ENCODE peak calls at places on chromosomes 13 and 19, in six cellular contexts. Y is GM23248; A is GM12865; S is astrocyte of the spinal cord; F is body of pancreas; T is CD8-positive, alpha-beta memory T cell. B is an unnamed sample.

GRCh38 chr13:24911135-24911524 is 147.2 kb downstream of the RNF17 start:
- DNase-seq in Y (peak; percentile 53), T (no peak), A (no peak), S (peak; percentile 52), F (no peak), B (no peak)

GRCh38 chr13:48304132-48304876 is 753 bp downstream of the RB1 start:
- DNase-seq in Y (peak; percentile 70), S (peak; percentile 52), A (peak; percentile 93), T (no peak), F (peak; percentile 39), B (peak; percentile 52)

GRCh38 chr13:98214008-98214643 is 37.1 kb upstream of the RNF113B start:
- DNase-seq in F (no peak), T (no peak), S (peak; percentile 62), A (no peak), Y (peak; percentile 81), B (no peak)

GRCh38 chr13:90105276-90105675 is 1242.2 kb upstream of the MIR17HG start:
- DNase-seq in T (no peak), A (no peak), F (no peak), S (peak; percentile 59), Y (peak; percentile 84), B (no peak)

GRCh38 chr19:8510589-8511115 is 3.3 kb downstream of the ZNF414 start:
- DNase-seq in F (no peak), T (no peak), Y (no peak), S (no peak), A (no peak), B (no peak)

GRCh38 chr13:113664751-113665581 is 2.1 kb upstream of the GRK1 start:
- DNase-seq in S (no peak), F (peak; percentile 35), A (no peak), T (no peak), Y (no peak), B (no peak)

GRCh38 chr19:10290876-10291553 is 1.3 kb downstream of the ICAM5 start:
- DNase-seq in T (peak; percentile 42), S (no peak), A (peak; percentile 69), F (peak; percentile 47), Y (peak; percentile 80), B (no peak)

GRCh38 chr19:39550197-39550596 is 10.2 kb upstream of the EID2 start:
- DNase-seq in S (no peak), F (no peak), T (no peak), A (peak; percentile 15), Y (no peak), B (no peak)

GRCh38 chr13:98930014-98930625 is 47.7 kb downstream of the DOCK9 start:
- DNase-seq in Y (no peak), T (no peak), S (no peak), A (no peak), F (no peak), B (peak; percentile 62)

GRCh38 chr19:51256053-51256682 is 5.3 kb downstream of the SIGLECL1 start:
- DNase-seq in F (no peak), T (no peak), S (no peak), Y (no peak), A (peak; percentile 12), B (no peak)

GRCh38 chr19:1252221-1252817 is 3.9 kb downstream of the MIDN start:
- DNase-seq in T (peak; percentile 55), Y (peak; percentile 98), F (peak; percentile 97), S (peak; percentile 97), A (peak; percentile 78), B (peak; percentile 70)

GRCh38 chr13:68030152-68030809 is 800.1 kb upstream of the PCDH9 start:
- DNase-seq in Y (no peak), T (no peak), A (no peak), S (no peak), F (no peak), B (no peak)

GRCh38 chr13:66618702-66619101 is 611.4 kb downstream of the PCDH9 start:
- DNase-seq in F (no peak), T (no peak), A (no peak), S (peak; percentile 55), Y (peak; percentile 0), B (no peak)

GRCh38 chr13:99944606-99945005 is 27.0 kb downstream of the ZIC5 start:
- DNase-seq in S (no peak), A (no peak), Y (no peak), F (no peak), T (no peak), B (no peak)

GRCh38 chr19:38831142-38831605 is 420 bp downstream of the ECH1 start:
- DNase-seq in S (peak; percentile 91), F (peak; percentile 85), A (peak; percentile 85), T (no peak), Y (peak; percentile 96), B (no peak)

GRCh38 chr13:102395174-102395573 is 6.7 kb downstream of the FGF14 start:
- DNase-seq in F (no peak), S (no peak), T (no peak), A (no peak), Y (no peak), B (no peak)

GRCh38 chr13:61546413-61546812 is 130.8 kb upstream of the PCDH20 start:
- DNase-seq in S (no peak), Y (no peak), F (no peak), A (no peak), T (no peak), B (no peak)

GRCh38 chr13:80341771-80342271 is 895 bp upstream of the SPRY2 start:
- DNase-seq in S (peak; percentile 64), F (peak; percentile 61), A (no peak), Y (peak; percentile 48), T (no peak), B (peak; percentile 21)

GRCh38 chr13:45879666-45880065 is 28.1 kb upstream of the SIAH3 start:
- DNase-seq in S (peak; percentile 9), T (no peak), Y (no peak), A (peak; percentile 31), F (peak; percentile 50), B (no peak)

GRCh38 chr19:44113784-44114390 is 688 bp downstream of the ZNF225 start:
- DNase-seq in T (no peak), S (no peak), F (no peak), A (no peak), Y (peak; percentile 40), B (peak; percentile 16)

GRCh38 chr19:607301-608154 is 17.8 kb downstream of the HCN2 start:
- DNase-seq in T (no peak), F (no peak), Y (no peak), S (no peak), A (no peak), B (no peak)

GRCh38 chr19:51458051-51458645 is at the start of gene SIGLEC8:
- DNase-seq in T (no peak), Y (no peak), A (no peak), F (no peak), S (no peak), B (no peak)

DNA sequence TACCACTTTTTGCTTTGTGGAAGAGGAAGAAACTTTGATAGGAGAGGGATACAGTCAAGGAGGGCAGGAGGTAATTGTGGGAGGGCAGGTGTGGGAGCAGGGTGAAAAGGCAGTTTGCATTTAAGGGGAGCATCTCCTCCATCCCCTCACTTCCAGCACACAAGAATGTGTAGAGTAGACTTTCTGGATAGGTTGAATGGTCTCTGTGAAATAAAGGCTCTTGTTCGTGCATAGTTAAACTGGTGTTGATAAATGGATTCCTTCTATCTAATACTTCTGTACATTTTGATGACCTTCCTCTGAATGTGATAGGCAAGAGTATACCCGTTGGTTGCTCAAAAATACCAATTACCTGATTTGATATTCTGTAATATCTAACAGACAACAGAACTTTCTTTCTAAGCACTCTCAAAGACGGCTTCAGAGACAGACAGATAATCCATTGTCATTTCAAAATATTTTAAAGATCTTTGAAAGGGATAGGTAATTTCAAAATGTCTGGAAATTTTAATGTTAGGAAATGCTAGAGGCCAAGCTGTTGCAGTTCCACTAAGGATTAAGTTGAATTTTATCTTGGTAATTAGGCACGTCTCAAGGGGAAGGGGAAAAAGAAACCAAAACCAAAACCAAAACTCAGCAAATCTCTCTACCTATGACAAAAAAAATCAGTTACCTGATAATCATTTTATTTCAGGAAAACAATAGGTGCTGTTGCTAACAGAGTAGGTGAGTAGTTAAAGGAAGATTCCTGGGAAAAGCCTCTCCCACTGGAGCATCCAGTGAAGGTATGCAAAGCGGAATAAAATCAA is 302.6 kb downstream of the COG6 start:
- DNase-seq in Y (no peak), F (no peak), T (no peak), S (no peak), A (no peak), B (no peak)
- H3K4me3 ChIP-seq in Y (no peak overlapping the region), F (no peak overlapping the region), T (peak overlapping the region; percentile 54), S (no peak overlapping the region), A (no peak overlapping the region), B (peak overlapping the region; percentile 20)

DNA sequence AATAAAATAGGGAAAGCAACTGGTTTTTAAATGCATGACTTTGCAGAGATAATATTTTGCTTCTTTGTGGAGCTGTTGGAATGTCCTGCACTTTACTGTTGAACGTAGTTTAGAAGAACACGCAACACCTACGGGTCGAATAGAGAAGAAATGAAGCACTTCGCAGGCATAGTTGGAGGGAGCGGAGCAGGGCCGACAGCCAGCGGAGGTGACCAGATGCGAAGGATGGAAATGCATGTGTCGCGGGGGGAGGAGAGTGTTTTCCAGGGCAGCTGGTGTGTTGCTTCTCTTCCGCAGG is 846 bp downstream of the CEBPG start:
- DNase-seq in T (no peak), A (peak; percentile 24), F (peak; percentile 56), S (peak; percentile 44), Y (peak; percentile 65), B (peak; percentile 38)
- H3K4me3 ChIP-seq in T (peak overlapping the region; percentile 88), A (peak overlapping the region; percentile 72), F (peak overlapping the region; percentile 39), S (peak overlapping the region; percentile 58), Y (peak overlapping the region; percentile 100), B (peak overlapping the region; percentile 76)

DNA sequence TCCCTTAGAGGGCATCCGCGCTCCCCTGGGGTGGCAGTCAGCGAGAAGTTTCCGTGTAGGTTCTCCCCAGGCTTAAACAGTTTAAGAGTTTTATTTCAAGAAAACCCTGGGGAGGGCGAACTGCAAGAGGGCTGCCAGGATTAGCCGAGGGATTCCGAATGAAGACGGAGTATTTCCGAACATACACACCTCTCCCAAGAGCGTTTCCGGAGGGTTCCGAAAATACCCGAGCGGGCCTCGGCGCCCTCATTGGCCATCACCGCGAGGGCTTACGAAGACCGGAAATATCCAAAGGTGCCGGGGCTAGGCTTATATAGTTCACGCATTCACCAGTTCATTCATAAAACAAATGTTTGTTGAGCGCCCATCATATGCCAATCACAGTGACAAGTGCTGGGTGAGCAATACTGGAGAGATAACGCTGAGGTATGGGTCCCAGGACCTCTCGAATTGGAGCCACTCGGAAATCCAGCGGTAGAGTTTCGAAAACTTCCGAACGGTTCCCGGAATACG is 440 bp upstream of the RPL28 start:
- DNase-seq in Y (peak; percentile 96), A (peak; percentile 97), T (peak; percentile 93), F (peak; percentile 97), S (peak; percentile 98), B (peak; percentile 97)
- H3K4me3 ChIP-seq in Y (peak overlapping the region; percentile 94), A (peak overlapping the region; percentile 74), T (peak overlapping the region; percentile 99), F (no peak overlapping the region), S (peak overlapping the region; percentile 99), B (peak overlapping the region; percentile 43)

DNA sequence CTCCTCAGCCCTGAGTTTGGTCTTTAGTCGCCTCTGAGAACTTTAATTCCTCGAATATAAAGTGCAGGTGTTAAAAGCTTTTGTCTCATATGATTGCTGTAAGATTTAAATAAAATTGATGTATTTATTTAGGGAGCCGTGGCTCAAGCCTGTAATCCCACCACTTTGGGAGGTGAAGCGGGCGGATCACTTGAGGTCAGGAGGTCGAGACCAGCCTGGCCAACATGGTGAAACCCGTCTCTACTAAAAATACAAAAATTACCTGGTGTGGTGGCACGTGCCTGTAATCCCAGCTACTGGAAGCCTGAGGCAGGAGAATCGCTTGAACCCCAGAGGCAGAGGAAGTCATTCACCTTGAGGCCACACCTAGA is 559 bp upstream of the SLC1A5 start:
- DNase-seq in A (no peak), F (no peak), Y (no peak), T (no peak), S (no peak), B (no peak)
- H3K4me3 ChIP-seq in A (no peak overlapping the region), F (no peak overlapping the region), Y (no peak overlapping the region), T (peak overlapping the region; percentile 88), S (no peak overlapping the region), B (peak overlapping the region; percentile 30)

GRCh38 chr13:106709509-106709908 is 141.6 kb upstream of the ARGLU1 start:
- DNase-seq in F (no peak), T (no peak), A (no peak), Y (no peak), S (peak; percentile 19), B (no peak)
- H3K4me3 ChIP-seq in F (no peak overlapping the region), T (no peak overlapping the region), A (no peak overlapping the region), Y (no peak overlapping the region), S (no peak overlapping the region), B (no peak overlapping the region)

B was measured in DND-41.